ENCODE peak calls at places on chromosomes 2 and 18, in seven cellular contexts. V is epithelial cell of esophagus, M is mucosa of descending colon, J is esophagus squamous epithelium, Z is A549, Y is GM23338, S is foreskin fibroblast. N is an unnamed sample.

GRCh38 chr2:240604291-240604938 is 17.9 kb downstream of the CAPN10 start:
- DNase-seq in V (no peak), M (peak; percentile 81), J (no peak), Z (peak; percentile 68), Y (peak; percentile 79), S (peak; percentile 63), N (no peak)

GRCh38 chr2:39528701-39529100 is 91.6 kb upstream of the MAP4K3 start:
- DNase-seq in V (no peak), M (no peak), J (no peak), Z (no peak), Y (no peak), S (no peak), N (no peak)

GRCh38 chr18:26574958-26575864 is 26.9 kb upstream of the KCTD1 start:
- DNase-seq in V (peak; percentile 85), M (peak; percentile 42), J (no peak), Z (peak; percentile 64), Y (peak; percentile 83), S (peak; percentile 71), N (no peak)

GRCh38 chr2:128153786-128154185 is 62.8 kb downstream of the UGGT1 start:
- DNase-seq in V (no peak), M (no peak), J (no peak), Z (no peak), Y (no peak), S (no peak), N (no peak)

GRCh38 chr2:157592983-157593382 is 35.7 kb downstream of the ACVR1C start:
- DNase-seq in V (peak; percentile 23), M (no peak), J (no peak), Z (no peak), Y (no peak), S (peak; percentile 38), N (no peak)

GRCh38 chr2:196598846-196599245 is 40.7 kb upstream of the CCDC150 start:
- DNase-seq in V (no peak), M (no peak), J (no peak), Z (no peak), Y (no peak), S (no peak), N (no peak)

GRCh38 chr2:129253461-129253812 is 726.0 kb upstream of the RAB6C start:
- DNase-seq in V (peak; percentile 44), M (peak; percentile 7), J (no peak), Z (no peak), Y (peak; percentile 70), S (no peak), N (no peak)

GRCh38 chr2:119748135-119748534 is 11.6 kb upstream of the PTPN4 start:
- DNase-seq in V (no peak), M (no peak), J (no peak), Z (no peak), Y (no peak), S (peak; percentile 32), N (no peak)

GRCh38 chr2:239818086-239818485 is 207.1 kb downstream of the NDUFA10 start:
- DNase-seq in V (no peak), M (no peak), J (no peak), Z (no peak), Y (no peak), S (no peak), N (no peak)

GRCh38 chr18:52343138-52343537 is 3.1 kb downstream of the DCC start:
- DNase-seq in V (no peak), M (no peak), J (no peak), Z (no peak), Y (peak; percentile 67), S (peak; percentile 25), N (no peak)

GRCh38 chr2:180695570-180695969 is 284.8 kb upstream of the UBE2E3 start:
- DNase-seq in V (no peak), M (no peak), J (no peak), Z (no peak), Y (no peak), S (peak; percentile 19), N (no peak)

GRCh38 chr2:35246702-35247101 is 1108.9 kb upstream of the CRIM1 start:
- DNase-seq in V (no peak), M (no peak), J (no peak), Z (no peak), Y (no peak), S (no peak), N (no peak)

GRCh38 chr2:100554788-100555407 is 7.9 kb upstream of the PDCL3 start:
- DNase-seq in V (no peak), M (peak; percentile 29), J (no peak), Z (no peak), Y (no peak), S (no peak), N (no peak)

GRCh38 chr2:3097804-3098203 is 279.8 kb downstream of the EIPR1 start:
- DNase-seq in V (no peak), M (no peak), J (no peak), Z (no peak), Y (no peak), S (no peak), N (no peak)

GRCh38 chr2:231714639-231715498 is 6.5 kb downstream of the PTMA start:
- DNase-seq in V (peak; percentile 60), M (peak; percentile 91), J (no peak), Z (peak; percentile 65), Y (peak; percentile 99), S (peak; percentile 74), N (no peak)

GRCh38 chr18:79818036-79818435 is 20.3 kb downstream of the KCNG2 start:
- DNase-seq in V (no peak), M (no peak), J (no peak), Z (no peak), Y (no peak), S (no peak), N (no peak)

GRCh38 chr2:221570321-221571107 is 1.6 kb downstream of the EPHA4 start:
- DNase-seq in V (peak; percentile 55), M (peak; percentile 40), J (no peak), Z (no peak), Y (peak; percentile 43), S (peak; percentile 75), N (no peak)

GRCh38 chr18:46013484-46014189 is 46.5 kb upstream of the EPG5 start:
- DNase-seq in V (no peak), M (no peak), J (no peak), Z (no peak), Y (no peak), S (peak; percentile 13), N (peak; percentile 10)

GRCh38 chr2:160252278-160252887 is 52.3 kb upstream of the ITGB6 start:
- DNase-seq in V (peak; percentile 54), M (no peak), J (no peak), Z (peak; percentile 56), Y (peak; percentile 62), S (peak; percentile 64), N (no peak)

GRCh38 chr2:49426991-49427390 is 272.7 kb upstream of the FSHR start:
- DNase-seq in V (no peak), M (no peak), J (no peak), Z (no peak), Y (no peak), S (no peak), N (no peak)

GRCh38 chr2:101983928-101984327 is 7.8 kb upstream of the IL1R2 start:
- DNase-seq in V (peak; percentile 46), M (no peak), J (no peak), Z (peak; percentile 18), Y (no peak), S (peak; percentile 54), N (no peak)
- TF ChIP-seq CTCF in V (peak; percentile 63), M (no peak), J (peak; percentile 19), Z (peak; percentile 19), Y (peak; percentile 20), S (peak; percentile 37), N (no peak)

DNA sequence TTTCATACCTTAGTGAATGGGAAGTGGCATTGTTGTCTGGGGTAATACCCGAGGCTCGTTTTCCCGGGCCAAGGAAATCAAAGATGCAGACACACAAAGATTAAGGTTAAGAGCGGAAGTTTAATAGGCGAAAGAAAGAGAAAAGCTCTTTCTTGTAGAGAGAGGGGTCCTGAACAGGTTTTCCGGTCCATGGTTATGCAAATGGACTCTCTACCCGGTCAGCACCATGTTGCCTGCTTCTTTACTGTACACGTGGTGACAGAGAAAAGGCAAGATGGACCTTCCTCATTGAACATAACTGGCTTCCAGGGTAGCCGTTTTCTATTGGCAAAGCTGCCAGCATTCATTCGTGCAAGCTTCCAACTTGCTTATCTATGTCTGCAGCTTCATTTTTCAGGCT is 2063.5 kb downstream of the SUCLG1 start:
- DNase-seq in V (no peak), M (no peak), J (no peak), Z (no peak), Y (peak; percentile 29), S (no peak), N (no peak)
- H3K4me3 ChIP-seq in V (no peak overlapping the region), M (no peak overlapping the region), J (no peak overlapping the region), Z (no peak overlapping the region), Y (no peak overlapping the region), S (no peak overlapping the region), N (no peak overlapping the region)

GRCh38 chr2:71419976-71420375 is 33.4 kb upstream of the DYSF start:
- DNase-seq in V (no peak), M (no peak), J (no peak), Z (no peak), Y (no peak), S (no peak), N (no peak)

GRCh38 chr2:71422786-71423185 is 30.6 kb upstream of the DYSF start:
- DNase-seq in V (no peak), M (no peak), J (no peak), Z (no peak), Y (no peak), S (no peak), N (no peak)

GRCh38 chr2:71419145-71419544 is 34.2 kb upstream of the DYSF start:
- DNase-seq in V (no peak), M (no peak), J (no peak), Z (no peak), Y (no peak), S (no peak), N (no peak)

GRCh38 chr2:71417300-71418202 is 35.8 kb upstream of the DYSF start:
- DNase-seq in V (peak; percentile 6), M (no peak), J (no peak), Z (peak; percentile 10), Y (peak; percentile 19), S (no peak), N (no peak)
- TF ChIP-seq CTCF in V (no peak), M (no peak), J (no peak), Z (no peak), Y (no peak), S (no peak), N (no peak)

DNA sequence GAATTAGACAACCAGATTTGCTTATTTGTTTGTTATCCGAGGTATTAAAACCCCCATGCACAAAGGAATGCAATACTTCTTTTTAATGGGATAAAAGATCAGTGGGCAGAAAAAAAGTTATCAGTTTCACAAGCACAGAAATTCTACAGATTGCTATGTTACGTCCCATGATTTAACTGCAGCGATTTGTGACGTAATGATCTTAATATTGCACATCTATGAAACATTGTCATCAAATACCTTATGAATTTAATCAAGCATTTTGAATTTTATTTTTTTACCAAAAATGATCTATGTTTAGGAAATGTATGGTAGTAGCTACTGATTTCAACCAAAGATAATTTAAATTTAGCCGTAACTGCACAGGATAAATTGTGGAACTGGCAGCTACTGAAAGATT is 138.9 kb downstream of the FHOD3 start:
- DNase-seq in V (no peak), M (no peak), J (no peak), Z (no peak), Y (no peak), S (no peak), N (no peak)
- H3K4me3 ChIP-seq in V (no peak overlapping the region), M (no peak overlapping the region), J (no peak overlapping the region), Z (no peak overlapping the region), Y (no peak overlapping the region), S (no peak overlapping the region), N (no peak overlapping the region)